ENCODE peak calls at places on chromosomes 7 and 10, in six cellular contexts. N is iPS-NIHi11, A is T-cell, D is GM12865, T is NCI-H524, E is NCI-H1092. G is an unnamed sample.

GRCh38 chr7:74019149-74019548 is 8.8 kb upstream of the ELN start:
- DNase-seq in N (no peak), A (no peak), D (no peak), T (no peak), E (no peak), G (no peak)

GRCh38 chr7:117621075-117621474 is 141.2 kb downstream of the CFTR start:
- DNase-seq in N (no peak), A (no peak), D (no peak), T (no peak), E (no peak), G (no peak)

GRCh38 chr10:79394631-79395030 is 47.4 kb downstream of the PPIF start:
- DNase-seq in N (no peak), A (no peak), D (no peak), T (no peak), E (no peak), G (peak)

GRCh38 chr7:27434729-27435400 is 192.3 kb downstream of the EVX1 start:
- DNase-seq in N (no peak), A (no peak), D (no peak), T (peak), E (no peak), G (no peak)

GRCh38 chr10:119643306-119644214 is 7.6 kb upstream of the BAG3 start:
- DNase-seq in N (no peak), A (no peak), D (no peak), T (no peak), E (no peak), G (no peak)

GRCh38 chr7:37047260-37047659 is 323.0 kb upstream of the AOAH start:
- DNase-seq in N (no peak), A (no peak), D (no peak), T (no peak), E (no peak), G (no peak)

GRCh38 chr7:33130184-33130583 is 820 bp downstream of the BBS9 start:
- DNase-seq in N (no peak), A (no peak), D (no peak), T (peak), E (no peak), G (no peak)

GRCh38 chr7:124263232-124263827 is 230.5 kb upstream of the TMEM229A start:
- DNase-seq in N (peak), A (no peak), D (peak), T (peak), E (no peak), G (no peak)

G was measured in lower lobe of right lung.